ENCODE peak calls at places on chromosomes 16 and 17, in four cellular contexts. P, U, H and W are unnamed samples.

GRCh38 chr17:82370471-82371332 is 863 bp upstream of the UTS2R start:
- DNase-seq in P (no peak), H (no peak), U (no peak), W (no peak)

GRCh38 chr17:927611-928461 is 51.7 kb downstream of the NXN start:
- DNase-seq in U (no peak), P (no peak), H (no peak), W (no peak)

GRCh38 chr16:67928561-67929364 is 2.9 kb downstream of the CTRL start:
- DNase-seq in H (peak; percentile 69), U (peak; percentile 79), P (no peak), W (peak; percentile 91)

GRCh38 chr16:50093607-50094570 is 28.1 kb downstream of the HEATR3 start:
- DNase-seq in U (no peak), H (no peak), P (no peak), W (no peak)

GRCh38 chr17:64128787-64129514 is 993 bp downstream of the ERN1 start:
- DNase-seq in U (no peak), P (no peak), H (no peak), W (no peak)

GRCh38 chr17:5705081-5705875 is 121.0 kb upstream of the NLRP1 start:
- DNase-seq in U (peak; percentile 27), P (no peak), H (no peak), W (no peak)

GRCh38 chr16:85611205-85611454 is 2.0 kb upstream of the GSE1 start:
- DNase-seq in P (no peak), H (no peak), U (peak; percentile 58), W (no peak)

GRCh38 chr16:15502041-15502725 is 67.8 kb downstream of the BMERB1 start:
- DNase-seq in P (no peak), H (peak; percentile 72), U (peak; percentile 43), W (no peak)

GRCh38 chr17:9151091-9151490 is 129.8 kb downstream of the NTN1 start:
- DNase-seq in H (peak; percentile 77), P (no peak), U (no peak), W (no peak)

GRCh38 chr17:38350035-38350434 is 1.6 kb upstream of the SOCS7 start:
- DNase-seq in P (no peak), U (no peak), H (no peak), W (no peak)

GRCh38 chr16:4021070-4021779 is 95.0 kb downstream of the ADCY9 start:
- DNase-seq in P (no peak), H (peak; percentile 79), U (no peak), W (no peak)

GRCh38 chr16:19379838-19380237 is 37.8 kb upstream of the TMC5 start:
- DNase-seq in U (no peak), H (no peak), P (no peak), W (no peak)

GRCh38 chr16:66580605-66581209 is 1.4 kb downstream of the CMTM2 start:
- DNase-seq in U (no peak), H (peak; percentile 16), P (no peak), W (no peak)

GRCh38 chr17:76038050-76038449 is 10.9 kb upstream of the EVPL start:
- DNase-seq in H (no peak), U (no peak), P (no peak), W (no peak)

GRCh38 chr17:27756467-27757371 is 43.6 kb downstream of the NOS2 start:
- DNase-seq in P (no peak), H (peak; percentile 29), U (peak; percentile 39), W (peak; percentile 86)

GRCh38 chr17:19897901-19898300 is 30.2 kb upstream of the ULK2 start:
- DNase-seq in P (no peak), U (no peak), H (no peak), W (no peak)

GRCh38 chr16:30143347-30143702 is 20.3 kb upstream of the MAPK3 start:
- DNase-seq in H (no peak), U (no peak), P (no peak), W (no peak)

GRCh38 chr16:66070140-66070887 is 296.2 kb upstream of the CDH5 start:
- DNase-seq in P (no peak), U (no peak), H (no peak), W (no peak)

GRCh38 chr16:11914759-11915643 is 755 bp downstream of the GSPT1 start:
- DNase-seq in U (peak; percentile 75), P (no peak), H (no peak), W (no peak)

GRCh38 chr17:73938706-73939105 is 264.8 kb upstream of the RPL38 start:
- DNase-seq in U (no peak), P (no peak), H (no peak), W (no peak)

GRCh38 chr17:6959700-6960099 is 36.1 kb upstream of the ALOX12 start:
- DNase-seq in U (no peak), H (no peak), P (no peak), W (no peak)

GRCh38 chr17:3935140-3935542 is 18.9 kb upstream of the P2RX1 start:
- DNase-seq in P (no peak), U (peak; percentile 41), H (peak; percentile 73), W (peak; percentile 80)

GRCh38 chr17:6455321-6455705 is 11.1 kb downstream of the PIMREG start:
- DNase-seq in P (no peak), U (no peak), H (no peak), W (peak; percentile 73)

GRCh38 chr16:72972878-72973571 is 74.9 kb downstream of the ZFHX3 start:
- DNase-seq in U (no peak), H (no peak), P (no peak), W (no peak)

GRCh38 chr17:65283704-65284103 is 146.5 kb downstream of the RGS9 start:
- DNase-seq in H (no peak), P (no peak), U (no peak), W (no peak)

GRCh38 chr16:53372942-53373871 is 61.1 kb upstream of the RBL2 start:
- DNase-seq in U (peak; percentile 39), P (no peak), H (no peak), W (peak; percentile 87)

GRCh38 chr16:51988977-51989376 is 558.0 kb downstream of the TOX3 start:
- DNase-seq in U (no peak), P (no peak), H (no peak), W (no peak)

GRCh38 chr16:51989637-51990230 is 557.2 kb downstream of the TOX3 start:
- DNase-seq in P (no peak), H (no peak), U (no peak), W (no peak)

DNA sequence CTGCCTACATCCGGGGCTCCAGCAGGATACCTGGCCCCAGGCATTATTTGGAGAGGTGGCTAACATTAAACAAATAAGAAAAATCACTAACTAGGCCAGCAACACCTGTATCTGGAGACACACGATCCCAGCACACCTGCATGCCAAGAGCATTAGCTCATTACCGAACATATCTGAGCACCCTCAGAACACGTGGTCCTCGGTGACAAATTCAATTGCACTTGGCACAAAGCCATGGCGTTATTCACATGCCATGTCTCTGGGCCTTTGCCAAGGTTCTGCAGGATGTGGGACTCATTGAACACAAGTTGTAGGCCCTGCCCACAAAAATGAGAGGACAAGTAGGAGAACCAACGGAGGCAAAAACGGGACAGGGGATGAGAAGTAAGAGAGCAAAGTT is 552.3 kb downstream of the TOX3 start:
- DNase-seq in P (no peak), H (peak; percentile 37), U (no peak), W (no peak)
- TF ChIP-seq ATF2 in P (no peak), H (no peak), U (no peak), W (no peak)

GRCh38 chr17:17919169-17920107 is 52.8 kb downstream of the TOM1L2 start:
- DNase-seq in H (peak; percentile 75), P (peak; percentile 39), U (peak; percentile 66), W (peak; percentile 75)
- TF ChIP-seq HDAC2 in H (no peak), P (no peak), U (no peak), W (no peak)

GRCh38 chr17:48547839-48548686 is 3.2 kb upstream of the HOXB2 start:
- DNase-seq in P (no peak), U (peak; percentile 60), H (no peak), W (no peak)
- TF ChIP-seq ATF2 in P (no peak), U (no peak), H (no peak), W (no peak)

DNA sequence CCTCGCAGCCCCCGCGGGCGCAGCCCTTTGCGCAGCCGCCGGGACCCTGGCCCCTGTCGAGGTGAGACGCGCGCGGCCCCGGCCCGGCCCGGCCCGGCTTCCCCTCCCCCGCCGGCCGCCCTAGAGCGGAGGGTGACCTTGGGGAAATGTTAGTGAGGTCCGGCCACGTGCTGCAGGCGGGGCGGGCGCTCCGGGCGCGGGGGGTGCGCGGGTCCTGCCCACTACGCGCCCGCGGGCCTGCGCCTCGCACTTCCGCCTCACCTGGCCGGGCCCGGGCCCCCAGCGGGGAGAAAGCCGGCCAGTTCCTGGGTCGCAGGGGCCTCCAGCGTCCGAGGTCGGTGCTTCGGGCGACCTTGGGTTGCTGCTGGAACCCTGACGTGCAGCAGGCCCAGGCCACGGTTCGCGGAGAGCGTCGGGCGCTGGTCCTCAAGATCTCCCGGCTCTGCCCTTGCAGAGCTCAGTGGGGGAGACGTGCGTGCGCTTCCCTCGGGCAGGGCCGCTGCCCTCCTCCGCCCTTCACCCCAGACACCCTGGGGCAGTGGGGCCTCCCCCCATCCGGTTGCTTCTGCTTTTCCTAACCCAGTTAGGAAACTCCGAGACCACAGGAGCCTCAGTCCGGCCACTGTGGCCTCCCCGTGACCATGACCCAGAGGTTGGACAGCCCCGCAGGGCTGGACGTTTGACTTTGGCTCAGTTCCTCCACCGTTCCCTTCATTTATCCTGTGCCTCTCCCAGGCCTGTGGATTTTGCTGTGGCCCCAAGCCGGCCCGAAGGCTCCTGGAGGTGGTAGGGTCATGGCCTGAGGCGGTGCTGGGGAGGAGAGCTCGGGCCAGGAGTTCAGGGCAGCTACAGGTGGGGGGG is 791 bp downstream of the MCRIP2 start:
- DNase-seq in H (peak; percentile 60), U (peak; percentile 82), P (no peak), W (no peak)
- TF ChIP-seq HDAC2 in H (peak; percentile 19), U (no peak), P (no peak), W (no peak)